ENCODE peak calls at places on chromosomes 12 and 14, in four cellular contexts. G is AG04449, F is AG10803, S is GM12865. Z is an unnamed sample.

GRCh38 chr12:19058235-19059021 is 71.1 kb upstream of the PLEKHA5 start:
- DNase-seq in G (no peak), F (peak), S (no peak), Z (peak)

GRCh38 chr12:129773170-129773493 is 130.7 kb downstream of the TMEM132D start:
- DNase-seq in G (no peak), F (no peak), S (no peak), Z (no peak)

GRCh38 chr12:48865441-48866290 is at the start of gene RND1:
- DNase-seq in F (peak), G (peak), S (peak), Z (peak)

GRCh38 chr14:59465570-59466150 is 480 bp upstream of the GPR135 start:
- DNase-seq in S (no peak), F (no peak), G (no peak), Z (no peak)

GRCh38 chr12:54352022-54352531 is 12.2 kb downstream of the GPR84 start:
- DNase-seq in F (peak), G (no peak), S (no peak), Z (peak)

GRCh38 chr14:55328317-55328716 is 57.1 kb downstream of the FBXO34 start:
- DNase-seq in S (no peak), F (peak), G (no peak), Z (peak)

GRCh38 chr12:33251548-33251947 is 188.1 kb downstream of the SYT10 start:
- DNase-seq in F (no peak), G (no peak), S (no peak), Z (no peak)

GRCh38 chr14:23696706-23697239 is 60.6 kb downstream of the DHRS2 start:
- DNase-seq in G (no peak), F (no peak), S (no peak), Z (no peak)

GRCh38 chr14:92459479-92460421 is 53.8 kb upstream of the RIN3 start:
- DNase-seq in G (no peak), S (no peak), F (no peak), Z (peak)

GRCh38 chr12:78431931-78432330 is 432.6 kb upstream of the SYT1 start:
- DNase-seq in G (no peak), S (no peak), F (peak), Z (peak)
- TF ChIP-seq CTCF in G (no peak), S (no peak), F (no peak), Z (no peak)

DNA sequence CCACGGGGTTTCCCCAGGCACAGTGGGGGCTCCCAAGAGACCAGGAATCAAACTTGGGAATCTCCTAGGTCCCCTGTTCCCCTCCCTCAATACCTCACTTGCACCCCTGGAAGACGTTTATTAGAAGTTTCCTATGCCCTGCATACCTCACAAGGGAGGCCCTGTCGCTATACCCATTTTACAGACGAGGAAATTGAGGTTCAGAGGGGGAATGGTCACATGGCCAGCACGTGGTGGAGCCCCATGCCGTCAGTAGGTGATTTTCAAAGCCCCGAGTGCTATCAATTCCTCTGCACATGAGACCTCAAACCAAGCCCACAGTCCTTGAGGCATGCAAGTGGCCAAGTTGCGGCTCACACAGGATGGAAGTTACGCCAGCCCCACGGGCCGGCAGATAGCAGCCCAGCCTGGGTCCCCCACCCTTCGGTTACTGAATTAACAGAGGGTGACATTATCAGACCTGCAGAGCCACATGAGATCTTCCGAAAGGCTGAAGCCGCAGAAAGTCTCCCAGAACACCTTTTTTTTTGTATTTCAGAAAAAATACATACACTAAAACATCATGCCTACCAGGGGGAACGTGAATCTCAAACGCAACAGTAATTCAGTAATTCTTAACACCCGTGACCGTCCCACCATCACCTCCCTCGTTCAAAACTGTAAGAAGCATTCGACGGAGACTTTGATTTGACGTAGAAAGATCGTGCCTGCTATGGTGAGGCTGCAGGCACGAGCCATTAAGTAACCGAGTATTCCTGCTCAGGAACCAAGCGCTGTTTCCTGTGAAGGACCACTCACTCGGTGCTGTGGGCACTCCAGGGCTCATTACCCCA is 129.0 kb downstream of the RFLNA start:
- DNase-seq in S (no peak), G (no peak), F (no peak), Z (no peak)
- H3K4me3 ChIP-seq in S (no peak), G (no peak), F (no peak), Z (no peak)

GRCh38 chr14:88825503-88825902 is 1.1 kb downstream of the TTC8 start:
- DNase-seq in S (no peak), G (no peak), F (no peak), Z (no peak)

GRCh38 chr14:88821888-88822287 is 2.6 kb upstream of the TTC8 start:
- DNase-seq in S (no peak), G (no peak), F (no peak), Z (no peak)

GRCh38 chr14:88825078-88825458 is 617 bp downstream of the TTC8 start:
- DNase-seq in S (no peak), F (no peak), G (no peak), Z (peak)

GRCh38 chr14:88823968-88824313 is 510 bp upstream of the TTC8 start:
- DNase-seq in F (no peak), S (no peak), G (no peak), Z (no peak)

GRCh38 chr14:88824314-88825077 is at the start of gene TTC8:
- DNase-seq in F (peak), G (peak), S (peak), Z (peak)
- TF ChIP-seq CTCF in F (no peak), G (no peak), S (no peak), Z (no peak)

DNA sequence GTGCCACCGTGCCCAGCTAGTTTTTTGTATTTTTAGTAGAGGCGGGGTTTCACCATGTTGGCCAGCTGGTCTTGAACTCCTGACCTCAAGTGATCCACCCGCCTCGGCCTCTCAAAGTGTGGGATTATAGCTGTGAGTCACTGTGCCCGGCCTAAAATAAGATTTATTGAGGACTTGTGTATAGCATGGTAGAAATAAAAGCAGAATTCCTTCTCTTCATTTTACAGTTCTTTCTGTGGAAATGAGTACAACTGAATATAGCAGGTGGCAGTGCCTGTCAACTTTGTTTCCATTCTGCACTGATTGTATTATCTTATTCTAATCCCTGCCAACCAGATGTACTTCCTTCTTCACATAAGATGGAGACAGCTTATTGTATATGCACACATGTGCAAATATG is 41.0 kb downstream of the DIP2B start:
- DNase-seq in G (no peak), F (peak), S (no peak), Z (no peak)
- H3K4me3 ChIP-seq in G (no peak), F (no peak), S (no peak), Z (no peak)

DNA sequence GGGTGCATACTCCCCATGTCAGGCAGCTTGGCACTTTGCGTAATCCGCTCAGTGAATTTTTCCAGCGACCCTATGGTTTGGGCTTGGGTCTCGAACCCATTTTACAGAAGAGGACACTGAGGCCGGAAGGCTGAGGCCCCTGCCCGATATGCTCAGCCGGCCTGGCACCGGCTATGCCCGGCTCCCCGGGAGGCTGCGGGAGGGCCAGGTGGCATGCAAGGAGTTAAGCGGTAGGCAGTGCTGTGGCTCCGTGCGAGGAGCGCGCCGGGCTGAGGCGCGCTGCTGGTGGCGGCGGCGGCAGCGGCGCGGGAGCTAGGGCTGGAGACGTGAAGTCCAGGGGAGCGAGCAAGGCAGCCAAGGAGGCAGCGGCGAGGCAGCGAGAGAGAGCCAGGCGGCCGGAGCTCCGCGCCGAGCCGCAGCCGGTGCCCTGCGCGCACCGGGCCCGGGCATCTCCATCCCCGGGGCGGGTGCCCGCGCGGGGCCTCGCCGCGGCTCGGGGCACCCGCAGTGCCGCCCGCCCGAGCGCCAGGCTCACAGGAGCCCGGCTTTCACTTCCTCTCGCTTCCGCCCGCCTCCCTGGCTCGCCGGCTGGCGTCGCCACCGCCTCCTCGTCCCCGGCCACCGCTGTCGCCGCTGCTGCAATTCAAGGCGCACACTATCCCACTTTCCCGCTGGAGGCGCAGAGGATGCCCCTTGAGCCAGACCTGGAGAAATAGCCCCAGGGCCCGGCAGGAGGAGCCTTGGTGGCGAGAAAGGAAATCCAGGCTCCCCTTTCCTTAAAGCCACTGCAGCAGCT is at the start of gene WSCD2:
- DNase-seq in S (peak), G (no peak), F (peak), Z (no peak)
- TF ChIP-seq CTCF in S (no peak), G (peak), F (no peak), Z (no peak)

GRCh38 chr14:25833341-25834121 is 764.3 kb downstream of the NOVA1 start:
- DNase-seq in F (no peak), S (no peak), G (no peak), Z (peak)
- H3K4me3 ChIP-seq in F (no peak), S (no peak), G (no peak), Z (no peak)

DNA sequence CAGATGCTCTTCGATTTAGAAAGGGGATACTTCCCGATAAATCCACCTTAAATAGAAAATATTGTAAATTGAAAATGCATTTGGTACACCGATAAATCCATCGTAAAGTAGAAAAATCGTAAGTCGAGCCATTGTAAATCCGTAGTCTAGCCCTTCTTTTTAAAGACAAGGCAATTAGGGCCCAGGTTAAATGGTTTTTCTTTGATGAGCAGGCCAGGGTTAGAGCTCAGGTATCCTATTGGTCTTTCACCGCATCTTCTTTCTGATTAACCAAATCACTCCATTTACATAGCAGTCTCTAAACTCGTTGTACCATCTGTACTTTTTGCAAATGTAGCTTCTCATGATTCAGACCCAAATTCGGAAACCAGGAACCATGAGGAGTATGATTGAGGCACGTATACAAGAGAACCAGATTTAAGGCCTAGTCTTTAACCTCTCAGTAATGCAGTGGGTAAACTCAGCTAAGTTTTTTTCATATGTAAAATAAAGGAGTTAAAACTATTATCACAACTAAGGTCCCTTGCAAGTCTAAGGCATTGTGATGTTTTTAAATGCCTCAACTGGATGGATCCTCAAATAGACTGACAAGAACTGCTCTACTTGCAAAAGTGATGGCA is 2.2 kb upstream of the YAF2 start:
- DNase-seq in G (no peak), S (no peak), F (no peak), Z (no peak)
- TF ChIP-seq CTCF in G (no peak), S (no peak), F (no peak), Z (no peak)